ENCODE peak calls at places on chromosomes 5 and 9, in ten cellular contexts. S, O, F, E, H, X, Q, D, Y and V are unnamed samples.
A peak's percentile ranks its signal among the peaks of the same experiment; 100 is the strongest.

GRCh38 chr9:111952559-111952958 is 55.9 kb downstream of the UGCG start:
- DNase-seq in Y (no peak), X (peak; percentile 57), D (no peak), S (no peak), E (peak; percentile 84), F (no peak), O (no peak), Q (peak; percentile 67), H (no peak), V (no peak)

GRCh38 chr5:179120421-179120861 is 60.3 kb downstream of the ZNF354C start:
- DNase-seq in E (no peak), D (no peak), Y (no peak), X (peak; percentile 68), S (no peak), F (no peak), O (no peak), H (no peak), Q (no peak), V (peak; percentile 47)

GRCh38 chr5:65623482-65623881 is 651 bp downstream of the TRIM23 start:
- DNase-seq in S (no peak), D (no peak), H (no peak), Q (no peak), F (no peak), E (no peak), O (no peak), X (no peak), Y (no peak), V (no peak)

GRCh38 chr5:168359820-168360460 is 68.5 kb downstream of the WWC1 start:
- DNase-seq in X (peak; percentile 21), O (no peak), S (no peak), E (no peak), D (no peak), Y (no peak), H (no peak), F (no peak), Q (peak; percentile 91), V (no peak)

GRCh38 chr9:69085523-69086283 is 50.2 kb downstream of the FXN start:
- DNase-seq in D (no peak), Q (no peak), S (no peak), O (no peak), E (peak; percentile 68), X (no peak), Y (no peak), H (no peak), F (no peak), V (no peak)

GRCh38 chr5:159182691-159183090 is 26.7 kb downstream of the RNF145 start:
- DNase-seq in Q (no peak), F (no peak), E (no peak), Y (no peak), S (no peak), O (no peak), X (no peak), D (no peak), H (no peak), V (no peak)

GRCh38 chr5:119021333-119021732 is 33.0 kb upstream of the DTWD2 start:
- DNase-seq in O (no peak), X (no peak), H (no peak), F (no peak), D (no peak), E (no peak), Y (no peak), Q (no peak), S (no peak), V (no peak)

GRCh38 chr9:97788763-97789663 is 64.0 kb upstream of the FOXE1 start:
- DNase-seq in D (no peak), Q (peak; percentile 78), S (no peak), H (no peak), X (no peak), E (no peak), F (no peak), Y (no peak), O (no peak), V (no peak)

GRCh38 chr5:106874974-106875373 is 795.8 kb downstream of the EFNA5 start:
- DNase-seq in Y (no peak), S (no peak), X (peak; percentile 57), F (no peak), E (no peak), D (no peak), H (no peak), Q (no peak), O (no peak), V (no peak)

GRCh38 chr5:14745753-14746152 is 81.2 kb downstream of the OTULIN start:
- DNase-seq in Y (no peak), O (no peak), H (no peak), X (no peak), D (no peak), F (no peak), E (no peak), Q (no peak), S (no peak), V (no peak)

GRCh38 chr9:108168451-108168850 is 678.9 kb upstream of the KLF4 start:
- DNase-seq in X (no peak), O (no peak), F (no peak), Q (no peak), E (no peak), S (no peak), H (no peak), D (no peak), Y (no peak), V (no peak)

GRCh38 chr5:103224118-103224893 is 34.3 kb upstream of the MACIR start:
- DNase-seq in X (no peak), H (peak; percentile 72), F (peak; percentile 36), D (peak; percentile 41), E (peak; percentile 82), Q (peak; percentile 92), S (peak; percentile 22), O (peak; percentile 50), Y (peak; percentile 52), V (peak; percentile 40)

GRCh38 chr5:42923710-42924109 is 112.0 kb upstream of the SELENOP start:
- DNase-seq in Q (no peak), X (no peak), D (no peak), O (no peak), E (no peak), F (no peak), H (no peak), S (no peak), Y (no peak), V (no peak)

GRCh38 chr5:133679534-133679933 is 67.2 kb upstream of the FSTL4 start:
- DNase-seq in D (no peak), Q (no peak), X (no peak), H (no peak), O (no peak), S (no peak), E (no peak), Y (no peak), F (no peak), V (no peak)

GRCh38 chr5:71587709-71588532 is 781 bp downstream of the MCCC2 start:
- DNase-seq in O (peak; percentile 56), D (no peak), S (no peak), Q (peak; percentile 1), Y (no peak), F (no peak), E (no peak), H (no peak), X (no peak), V (peak; percentile 9)